ENCODE peak calls at places on chromosome 12, in four cellular contexts. One of them, this sample, is unnamed.
A peak's percentile ranks its signal among the peaks of the same experiment; 100 is the strongest.

GRCh38 chr12:114355389-114356088 is 50.4 kb downstream of the TBX5 start:
- DNase-seq in adrenal gland: no peak
- DNase-seq in esophagus squamous epithelium: no peak
- DNase-seq in hepatocyte: peak; percentile 7
- DNase-seq in this sample: no peak

GRCh38 chr12:7108928-7109920 is at the start of gene C1RL:
- DNase-seq in hepatocyte: peak; percentile 92
- DNase-seq in adrenal gland: peak; percentile 94
- DNase-seq in esophagus squamous epithelium: peak; percentile 38
- DNase-seq in this sample: peak; percentile 72

GRCh38 chr12:130922584-130922983 is 31.1 kb upstream of the ADGRD1 start:
- DNase-seq in hepatocyte: no peak
- DNase-seq in adrenal gland: no peak
- DNase-seq in esophagus squamous epithelium: no peak
- DNase-seq in this sample: no peak

GRCh38 chr12:31491819-31492598 is 98.9 kb downstream of the DENND5B start:
- DNase-seq in hepatocyte: peak; percentile 39
- DNase-seq in adrenal gland: peak; percentile 47
- DNase-seq in esophagus squamous epithelium: no peak
- DNase-seq in this sample: no peak

GRCh38 chr12:110600254-110600653 is 13.7 kb upstream of the TCTN1 start:
- DNase-seq in adrenal gland: no peak
- DNase-seq in esophagus squamous epithelium: no peak
- DNase-seq in hepatocyte: peak; percentile 57
- DNase-seq in this sample: peak; percentile 70

GRCh38 chr12:114226241-114226928 is 179.6 kb downstream of the TBX5 start:
- DNase-seq in hepatocyte: no peak
- DNase-seq in adrenal gland: no peak
- DNase-seq in esophagus squamous epithelium: no peak
- DNase-seq in this sample: no peak

GRCh38 chr12:51705450-51705849 is 114.4 kb downstream of the SCN8A start:
- DNase-seq in adrenal gland: no peak
- DNase-seq in hepatocyte: no peak
- DNase-seq in esophagus squamous epithelium: no peak
- DNase-seq in this sample: no peak

GRCh38 chr12:105882404-105882803 is 256.4 kb downstream of the NUAK1 start:
- DNase-seq in adrenal gland: no peak
- DNase-seq in esophagus squamous epithelium: no peak
- DNase-seq in hepatocyte: no peak
- DNase-seq in this sample: no peak

GRCh38 chr12:127570793-127571360 is 696.1 kb upstream of the TMEM132C start:
- DNase-seq in esophagus squamous epithelium: no peak
- DNase-seq in adrenal gland: no peak
- DNase-seq in hepatocyte: no peak
- DNase-seq in this sample: no peak
- H3K4me1 ChIP-seq in esophagus squamous epithelium: no peaks in the 10 kb centered on the region
- H3K4me1 ChIP-seq in adrenal gland: no peaks in the 10 kb centered on the region
- H3K4me1 ChIP-seq in hepatocyte: no peaks in the 10 kb centered on the region
- H3K4me1 ChIP-seq in this sample: no peaks in the 10 kb centered on the region

DNA sequence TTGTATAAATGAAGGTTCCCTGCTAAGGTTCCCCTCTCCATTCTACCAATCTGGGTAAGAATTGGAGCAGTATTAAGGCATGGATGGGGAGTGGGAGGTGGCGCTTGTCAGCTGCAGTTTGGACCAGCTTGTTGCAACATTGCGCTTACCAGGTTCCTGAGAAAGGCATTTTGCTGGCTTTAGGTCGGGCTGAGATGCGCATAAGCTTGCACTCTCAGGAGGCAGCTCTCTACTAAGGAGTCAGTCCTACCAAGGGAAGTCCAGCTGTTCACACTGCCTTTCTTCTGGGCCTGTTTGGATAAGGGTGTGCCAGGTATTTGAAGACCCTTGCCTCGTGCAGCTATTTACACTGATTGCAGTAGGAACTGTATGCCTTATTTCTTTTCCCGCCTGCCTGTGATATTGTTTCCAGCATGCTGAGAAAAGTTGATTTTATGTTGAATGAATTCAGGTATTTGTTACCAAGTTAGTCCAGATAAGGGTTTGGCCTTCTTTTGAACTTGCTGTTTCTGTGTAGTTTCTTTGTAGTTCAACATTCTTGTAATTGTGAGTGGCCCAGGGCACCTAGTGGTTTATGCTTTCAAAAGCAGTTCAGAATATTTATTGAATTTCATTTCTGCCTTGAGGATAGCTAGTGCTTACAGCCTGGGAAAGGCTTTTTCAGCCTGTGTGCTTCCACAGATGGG is 2.6 kb downstream of the MLEC start:
- DNase-seq in hepatocyte: no peak
- DNase-seq in adrenal gland: no peak
- DNase-seq in esophagus squamous epithelium: no peak
- DNase-seq in this sample: no peak
- H3K4me1 ChIP-seq in hepatocyte: peaks cover 52% of the 10 kb centered on the region
- H3K4me1 ChIP-seq in adrenal gland: peaks cover 50% of the 10 kb centered on the region
- H3K4me1 ChIP-seq in esophagus squamous epithelium: peaks cover 65% of the 10 kb centered on the region
- H3K4me1 ChIP-seq in this sample: peaks cover 36% of the 10 kb centered on the region

DNA sequence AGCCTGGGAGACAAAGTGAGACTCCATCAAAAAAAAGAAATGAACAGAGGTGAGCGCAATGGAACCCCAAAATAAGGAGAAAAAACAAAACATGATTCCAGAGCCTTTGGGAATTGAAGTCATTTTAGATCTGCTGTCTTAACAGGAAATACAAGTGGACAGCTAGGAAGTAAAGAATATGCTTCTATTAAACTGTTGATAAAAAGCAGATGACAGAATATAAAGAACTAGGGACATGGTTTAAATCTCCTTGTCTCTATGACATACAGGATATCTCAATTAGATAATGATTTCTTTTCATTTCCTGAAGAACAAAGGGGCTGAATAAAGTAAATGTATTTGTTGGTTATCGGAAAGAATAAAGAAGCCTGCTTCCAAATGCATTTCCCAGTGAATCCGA is 49.3 kb upstream of the ETV6 start:
- DNase-seq in hepatocyte: no peak
- DNase-seq in esophagus squamous epithelium: no peak
- DNase-seq in adrenal gland: no peak
- DNase-seq in this sample: no peak
- H3K4me1 ChIP-seq in hepatocyte: no peaks in the 10 kb centered on the region
- H3K4me1 ChIP-seq in esophagus squamous epithelium: no peaks in the 10 kb centered on the region
- H3K4me1 ChIP-seq in adrenal gland: no peaks in the 10 kb centered on the region
- H3K4me1 ChIP-seq in this sample: no peaks in the 10 kb centered on the region

DNA sequence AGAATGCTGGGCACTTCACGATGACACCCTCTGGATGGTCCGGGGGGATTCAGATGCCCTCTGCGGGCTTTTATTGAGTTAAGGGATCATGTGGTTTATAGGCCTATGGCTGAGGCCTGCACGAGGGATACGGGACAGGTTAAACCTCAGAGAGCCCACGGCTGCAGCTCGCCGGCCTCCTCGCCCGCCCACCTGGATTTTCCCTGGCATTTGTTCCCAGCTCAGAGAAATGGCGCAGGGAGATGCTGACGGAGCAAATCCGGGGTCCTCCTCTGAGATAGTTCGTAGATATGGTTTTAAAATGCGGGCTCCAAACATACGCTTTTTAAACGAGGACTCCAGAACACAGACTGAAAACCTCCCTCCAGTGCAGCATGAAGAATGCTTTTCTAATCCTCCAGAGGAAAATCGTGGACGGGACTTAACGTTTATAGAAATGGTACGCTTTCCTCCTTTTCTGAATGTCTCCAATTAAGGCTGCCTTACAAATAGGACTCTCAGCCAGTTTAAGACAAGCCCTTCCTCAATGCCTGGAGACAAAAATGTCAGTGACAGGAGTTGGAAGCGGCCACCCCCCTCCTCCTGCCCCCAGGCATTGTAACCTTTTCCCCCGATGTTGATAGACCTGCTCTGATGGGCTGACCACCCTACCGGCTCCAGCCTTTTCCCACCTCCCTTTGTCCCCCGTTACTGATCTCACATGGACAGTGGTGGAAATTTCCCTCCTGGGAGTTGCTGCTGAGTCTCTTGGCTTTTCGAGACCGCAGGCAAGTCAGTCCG is 16.6 kb downstream of the CCND2 start:
- DNase-seq in hepatocyte: no peak
- DNase-seq in esophagus squamous epithelium: no peak
- DNase-seq in adrenal gland: no peak
- DNase-seq in this sample: no peak
- H3K4me1 ChIP-seq in hepatocyte: peaks cover 3% of the 10 kb centered on the region
- H3K4me1 ChIP-seq in esophagus squamous epithelium: peaks cover 79% of the 10 kb centered on the region
- H3K4me1 ChIP-seq in adrenal gland: peaks cover 47% of the 10 kb centered on the region
- H3K4me1 ChIP-seq in this sample: no peaks in the 10 kb centered on the region

DNA sequence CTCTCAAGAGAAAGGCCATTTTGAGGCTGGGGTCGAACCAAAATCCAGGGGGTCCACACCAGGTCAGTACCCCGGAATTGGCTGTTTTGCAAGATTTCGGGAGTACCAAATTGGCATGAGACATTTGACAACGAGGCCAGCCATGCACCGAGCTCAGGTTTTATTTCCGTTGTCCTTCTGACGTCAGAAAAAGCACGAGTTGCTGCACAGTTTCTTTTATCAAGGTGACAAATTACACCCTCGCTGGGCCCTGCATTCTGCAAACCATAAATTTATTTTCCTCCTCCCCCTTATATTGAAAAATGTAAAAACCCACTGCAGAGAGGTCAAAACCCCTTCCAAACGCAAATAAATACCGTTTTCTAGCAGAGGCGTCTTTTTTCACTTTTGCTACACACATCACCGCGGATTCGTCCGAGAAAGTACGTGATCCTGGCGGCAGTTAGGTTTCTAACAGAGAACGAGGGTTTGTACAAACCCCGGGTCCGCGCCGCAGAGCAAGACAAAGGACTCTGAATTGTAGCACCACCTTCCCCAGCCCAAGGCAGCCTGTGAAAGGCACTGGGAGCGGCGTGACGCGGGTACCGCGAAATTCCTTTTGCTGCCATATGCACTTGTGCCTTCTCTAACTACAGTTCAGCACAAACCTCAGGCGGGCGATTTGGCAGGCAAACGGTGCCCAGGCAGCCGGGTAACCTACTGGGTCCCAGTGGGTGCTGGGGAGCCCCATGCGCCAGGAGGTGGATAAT is 1.8 kb downstream of the SLC38A1 start:
- DNase-seq in esophagus squamous epithelium: no peak
- DNase-seq in hepatocyte: peak; percentile 67
- DNase-seq in adrenal gland: peak; percentile 46
- DNase-seq in this sample: peak; percentile 67
- H3K4me1 ChIP-seq in esophagus squamous epithelium: peaks cover 76% of the 10 kb centered on the region
- H3K4me1 ChIP-seq in hepatocyte: peaks cover 33% of the 10 kb centered on the region
- H3K4me1 ChIP-seq in adrenal gland: peaks cover 19% of the 10 kb centered on the region
- H3K4me1 ChIP-seq in this sample: peaks cover 57% of the 10 kb centered on the region

This sample was measured in OCI-LY7.